ENCODE peak calls at places on chromosomes 11 and 22, in five cellular contexts. One of them, this sample, is unnamed.

GRCh38 chr11:33663121-33663520 is 37.5 kb downstream of the C11orf91 start:
- DNase-seq in bronchial epithelial cell: no peak
- DNase-seq in suprapubic skin: no peak
- DNase-seq in HL-60: no peak
- DNase-seq in memory B cell: no peak
- DNase-seq in this sample: no peak

GRCh38 chr11:119726585-119727522 is 2.1 kb downstream of the NECTIN1 start:
- DNase-seq in HL-60: no peak
- DNase-seq in bronchial epithelial cell: no peak
- DNase-seq in memory B cell: no peak
- DNase-seq in suprapubic skin: no peak
- DNase-seq in this sample: no peak

GRCh38 chr22:50479686-50480085 is 1.7 kb upstream of the ADM2 start:
- DNase-seq in memory B cell: no peak
- DNase-seq in suprapubic skin: no peak
- DNase-seq in bronchial epithelial cell: no peak
- DNase-seq in HL-60: no peak
- DNase-seq in this sample: no peak

GRCh38 chr22:19995611-19996339 is 20.8 kb downstream of the ARVCF start:
- DNase-seq in suprapubic skin: no peak
- DNase-seq in HL-60: no peak
- DNase-seq in memory B cell: no peak
- DNase-seq in bronchial epithelial cell: no peak
- DNase-seq in this sample: no peak

GRCh38 chr11:15688351-15688792 is 573.6 kb downstream of the INSC start:
- DNase-seq in bronchial epithelial cell: no peak
- DNase-seq in suprapubic skin: no peak
- DNase-seq in HL-60: no peak
- DNase-seq in memory B cell: no peak
- DNase-seq in this sample: peak; percentile 15

GRCh38 chr22:38428714-38429113 is 26.3 kb downstream of the KCNJ4 start:
- DNase-seq in bronchial epithelial cell: no peak
- DNase-seq in memory B cell: no peak
- DNase-seq in suprapubic skin: no peak
- DNase-seq in HL-60: no peak
- DNase-seq in this sample: no peak

GRCh38 chr22:21098099-21098671 is 52.4 kb downstream of the LRRC74B start:
- DNase-seq in suprapubic skin: peak; percentile 26
- DNase-seq in memory B cell: no peak
- DNase-seq in HL-60: no peak
- DNase-seq in bronchial epithelial cell: no peak
- DNase-seq in this sample: no peak

GRCh38 chr11:65743928-65744698 is 23.5 kb upstream of the RNASEH2C start:
- DNase-seq in memory B cell: no peak
- DNase-seq in bronchial epithelial cell: no peak
- DNase-seq in suprapubic skin: no peak
- DNase-seq in HL-60: peak; percentile 51
- DNase-seq in this sample: peak; percentile 68

GRCh38 chr11:45791524-45791923 is 13.4 kb upstream of the SLC35C1 start:
- DNase-seq in bronchial epithelial cell: no peak
- DNase-seq in memory B cell: no peak
- DNase-seq in HL-60: no peak
- DNase-seq in suprapubic skin: no peak
- DNase-seq in this sample: no peak

GRCh38 chr11:113242767-113243397 is 71.5 kb upstream of the TTC12 start:
- DNase-seq in suprapubic skin: no peak
- DNase-seq in bronchial epithelial cell: no peak
- DNase-seq in memory B cell: no peak
- DNase-seq in HL-60: no peak
- DNase-seq in this sample: no peak

GRCh38 chr11:78338138-78338537 is 79.5 kb downstream of the GAB2 start:
- DNase-seq in suprapubic skin: no peak
- DNase-seq in HL-60: peak; percentile 17
- DNase-seq in bronchial epithelial cell: no peak
- DNase-seq in memory B cell: no peak
- DNase-seq in this sample: no peak

GRCh38 chr22:32622004-32622761 is 147.6 kb downstream of the FBXO7 start:
- DNase-seq in memory B cell: no peak
- DNase-seq in bronchial epithelial cell: no peak
- DNase-seq in HL-60: no peak
- DNase-seq in suprapubic skin: no peak
- DNase-seq in this sample: peak; percentile 39

This sample was measured in colonic mucosa.